ENCODE peak calls at places on chromosome X, in ten cellular contexts. I, U, G, L, N, S, R, P, J and H are unnamed samples.

GRCh38 chrX:44105228-44105913 is 132.2 kb upstream of the NDP start:
- DNase-seq in I (no peak), U (no peak), G (no peak), L (no peak), N (no peak), S (no peak), R (no peak), P (no peak), J (no peak), H (no peak)

GRCh38 chrX:130028196-130028595 is 45.8 kb downstream of the BCORL1 start:
- DNase-seq in I (no peak), U (peak; percentile 28), G (peak; percentile 76), L (no peak), N (peak; percentile 4), S (peak; percentile 66), R (peak; percentile 55), P (peak; percentile 2), J (peak; percentile 29), H (no peak)

GRCh38 chrX:76127341-76127740 is 45.5 kb upstream of the PBDC1 start:
- DNase-seq in I (no peak), U (no peak), G (no peak), L (no peak), N (no peak), S (no peak), R (no peak), P (no peak), J (no peak), H (no peak)

GRCh38 chrX:69179380-69179911 is 14.2 kb upstream of the PJA1 start:
- DNase-seq in I (no peak), U (no peak), G (no peak), L (no peak), N (no peak), S (no peak), R (no peak), P (peak; percentile 1), J (peak; percentile 24), H (no peak)

GRCh38 chrX:24733111-24733510 is 39.4 kb downstream of the POLA1 start:
- DNase-seq in I (no peak), U (no peak), G (no peak), L (no peak), N (no peak), S (no peak), R (no peak), P (no peak), J (no peak), H (no peak)

GRCh38 chrX:12174358-12174757 is 36.1 kb downstream of the FRMPD4 start:
- DNase-seq in I (no peak), U (no peak), G (no peak), L (no peak), N (no peak), S (no peak), R (no peak), P (no peak), J (no peak), H (no peak)

GRCh38 chrX:109952985-109953905 is 49.7 kb upstream of the TMEM164 start:
- DNase-seq in I (no peak), U (no peak), G (no peak), L (no peak), N (no peak), S (peak; percentile 9), R (no peak), P (no peak), J (no peak), H (no peak)

GRCh38 chrX:137031517-137032377 is 2.0 kb downstream of the GPR101 start:
- DNase-seq in I (peak; percentile 10), U (no peak), G (no peak), L (no peak), N (no peak), S (peak; percentile 37), R (peak; percentile 35), P (no peak), J (peak; percentile 40), H (no peak)

GRCh38 chrX:110665223-110665622 is 130.4 kb downstream of the CHRDL1 start:
- DNase-seq in I (no peak), U (no peak), G (no peak), L (no peak), N (no peak), S (no peak), R (no peak), P (no peak), J (no peak), H (no peak)

GRCh38 chrX:107769581-107770317 is 5.8 kb downstream of the TSC22D3 start:
- DNase-seq in I (no peak), U (no peak), G (no peak), L (no peak), N (no peak), S (no peak), R (no peak), P (no peak), J (no peak), H (no peak)

GRCh38 chrX:65644621-65645287 is 22.7 kb upstream of the MSN start:
- DNase-seq in I (peak; percentile 41), U (peak; percentile 67), G (peak; percentile 81), L (peak; percentile 95), N (peak; percentile 80), S (peak; percentile 90), R (peak; percentile 89), P (peak; percentile 33), J (no peak), H (peak; percentile 26)

GRCh38 chrX:107787827-107788226 is 10.3 kb downstream of the NCBP2L start:
- DNase-seq in I (no peak), U (no peak), G (no peak), L (no peak), N (no peak), S (peak; percentile 6), R (no peak), P (no peak), J (no peak), H (no peak)

GRCh38 chrX:134469481-134469880 is 9.5 kb downstream of the HPRT1 start:
- DNase-seq in I (no peak), U (no peak), G (no peak), L (no peak), N (no peak), S (peak; percentile 48), R (no peak), P (peak; percentile 10), J (no peak), H (no peak)

GRCh38 chrX:102154900-102155805 is 624 bp downstream of the BEX5 start:
- DNase-seq in I (no peak), U (no peak), G (no peak), L (no peak), N (no peak), S (no peak), R (no peak), P (no peak), J (peak; percentile 6), H (no peak)

GRCh38 chrX:102155806-102156179 is at the start of gene BEX5:
- DNase-seq in I (no peak), U (no peak), G (peak; percentile 78), L (peak; percentile 65), N (peak; percentile 12), S (no peak), R (peak; percentile 55), P (no peak), J (peak; percentile 80), H (peak; percentile 9)

GRCh38 chrX:102154218-102154860 is 1.4 kb downstream of the BEX5 start:
- DNase-seq in I (no peak), U (no peak), G (no peak), L (no peak), N (no peak), S (no peak), R (no peak), P (no peak), J (peak; percentile 5), H (no peak)
- TF ChIP-seq CTCF in I (no peak), U (no peak), G (peak; percentile 29), L (peak; percentile 28), N (no peak), S (no peak), R (peak; percentile 27), P (no peak), J (no peak), H (peak; percentile 43)

DNA sequence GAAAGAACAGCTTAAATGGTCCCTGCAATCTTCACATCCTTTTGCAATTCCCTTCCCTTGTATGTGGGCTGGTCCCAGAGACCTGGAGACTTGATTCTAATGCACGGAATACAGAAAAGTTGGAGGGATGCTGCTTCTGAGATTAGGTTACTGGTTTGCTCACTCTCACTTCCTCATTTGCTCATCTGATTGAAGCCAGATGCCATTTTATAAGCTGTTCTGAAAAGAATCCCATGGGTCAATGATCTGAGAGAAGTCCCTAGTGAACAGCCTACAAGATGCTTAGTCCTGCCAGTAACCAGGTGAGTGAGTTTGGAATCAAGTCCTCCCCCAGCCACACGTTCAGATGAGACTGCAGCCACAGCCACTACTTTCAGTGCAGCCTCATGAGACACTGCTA is 35.9 kb downstream of the MAGEA1 start:
- DNase-seq in I (no peak), U (no peak), G (no peak), L (no peak), N (no peak), S (no peak), R (no peak), P (no peak), J (no peak), H (no peak)
- TF ChIP-seq CTCF in I (no peak), U (no peak), G (no peak), L (no peak), N (no peak), S (no peak), R (no peak), P (no peak), J (no peak), H (no peak)

GRCh38 chrX:47093860-47094259 is 15.6 kb downstream of the RGN start:
- DNase-seq in I (no peak), U (no peak), G (no peak), L (no peak), N (no peak), S (no peak), R (no peak), P (no peak), J (no peak), H (no peak)

GRCh38 chrX:47098746-47099145 is 20.5 kb downstream of the RGN start:
- DNase-seq in I (no peak), U (no peak), G (no peak), L (no peak), N (no peak), S (no peak), R (no peak), P (no peak), J (no peak), H (no peak)

GRCh38 chrX:47097018-47097417 is 18.8 kb downstream of the RGN start:
- DNase-seq in I (no peak), U (no peak), G (no peak), L (no peak), N (no peak), S (no peak), R (no peak), P (no peak), J (no peak), H (no peak)

GRCh38 chrX:47091149-47091775 is 13.0 kb downstream of the RGN start:
- DNase-seq in I (no peak), U (no peak), G (no peak), L (no peak), N (no peak), S (peak; percentile 16), R (no peak), P (no peak), J (no peak), H (no peak)

GRCh38 chrX:47093248-47093647 is 15.0 kb downstream of the RGN start:
- DNase-seq in I (peak; percentile 11), U (peak; percentile 35), G (no peak), L (no peak), N (peak; percentile 23), S (peak; percentile 61), R (no peak), P (peak; percentile 0), J (peak; percentile 39), H (no peak)
- TF ChIP-seq CTCF in I (no peak), U (peak; percentile 66), G (peak; percentile 46), L (peak; percentile 41), N (peak; percentile 40), S (peak; percentile 55), R (peak; percentile 48), P (peak; percentile 41), J (peak; percentile 41), H (peak; percentile 50)

GRCh38 chrX:14875624-14876023 is 2.4 kb downstream of the MOSPD2 start:
- DNase-seq in I (no peak), U (no peak), G (no peak), L (no peak), N (no peak), S (no peak), R (no peak), P (no peak), J (no peak), H (no peak)
- TF ChIP-seq CTCF in I (no peak), U (no peak), G (no peak), L (no peak), N (no peak), S (no peak), R (no peak), P (no peak), J (no peak), H (no peak)